ENCODE peak calls at places on chromosomes 7 and 10, in seven cellular contexts. One of them, this sample, is unnamed. For H3K27me3, the result is how much of the 10 kb centered on the place peaks cover.

GRCh38 chr7:91503934-91504575 is 239.8 kb downstream of the FZD1 start:
- DNase-seq in IMR-90: no peak
- DNase-seq in ascending aorta: no peak
- DNase-seq in right lobe of liver: no peak
- DNase-seq in cardiac muscle cell: peak
- DNase-seq in ovary: no peak
- DNase-seq in K562: no peak
- DNase-seq in this sample: no peak

GRCh38 chr7:79615466-79615865 is 162.0 kb upstream of the MAGI2 start:
- DNase-seq in IMR-90: peak
- DNase-seq in ascending aorta: no peak
- DNase-seq in right lobe of liver: no peak
- DNase-seq in cardiac muscle cell: peak
- DNase-seq in ovary: no peak
- DNase-seq in K562: no peak
- DNase-seq in this sample: no peak

GRCh38 chr10:14146005-14146404 is 184.7 kb downstream of the FRMD4A start:
- DNase-seq in IMR-90: peak
- DNase-seq in ascending aorta: no peak
- DNase-seq in right lobe of liver: no peak
- DNase-seq in cardiac muscle cell: peak
- DNase-seq in ovary: no peak
- DNase-seq in K562: no peak
- DNase-seq in this sample: no peak

GRCh38 chr10:84181631-84182030 is 8.0 kb downstream of the GPR15LG start:
- DNase-seq in IMR-90: no peak
- DNase-seq in ascending aorta: no peak
- DNase-seq in right lobe of liver: no peak
- DNase-seq in cardiac muscle cell: no peak
- DNase-seq in ovary: no peak
- DNase-seq in K562: no peak
- DNase-seq in this sample: no peak

GRCh38 chr10:58360412-58361004 is 24.7 kb upstream of the TFAM start:
- DNase-seq in IMR-90: no peak
- DNase-seq in ascending aorta: no peak
- DNase-seq in right lobe of liver: no peak
- DNase-seq in cardiac muscle cell: no peak
- DNase-seq in ovary: no peak
- DNase-seq in K562: no peak
- DNase-seq in this sample: no peak

GRCh38 chr10:113073549-113074189 is 123.6 kb downstream of the TCF7L2 start:
- DNase-seq in IMR-90: peak
- DNase-seq in ascending aorta: peak
- DNase-seq in right lobe of liver: peak
- DNase-seq in cardiac muscle cell: peak
- DNase-seq in ovary: peak
- DNase-seq in K562: peak
- DNase-seq in this sample: peak

GRCh38 chr10:60433684-60434083 is 44.0 kb upstream of the ANK3 start:
- DNase-seq in IMR-90: peak
- DNase-seq in ascending aorta: no peak
- DNase-seq in right lobe of liver: no peak
- DNase-seq in cardiac muscle cell: peak
- DNase-seq in ovary: no peak
- DNase-seq in K562: no peak
- DNase-seq in this sample: no peak

GRCh38 chr7:158274404-158274811 is 313.2 kb downstream of the PTPRN2 start:
- DNase-seq in IMR-90: no peak
- DNase-seq in ascending aorta: peak
- DNase-seq in right lobe of liver: peak
- DNase-seq in cardiac muscle cell: no peak
- DNase-seq in ovary: no peak
- DNase-seq in K562: no peak
- DNase-seq in this sample: no peak

GRCh38 chr7:30799206-30799975 is 28.2 kb downstream of the MINDY4 start:
- DNase-seq in IMR-90: peak
- DNase-seq in ascending aorta: peak
- DNase-seq in right lobe of liver: no peak
- DNase-seq in cardiac muscle cell: peak
- DNase-seq in ovary: no peak
- DNase-seq in K562: no peak
- DNase-seq in this sample: peak

GRCh38 chr7:93218997-93219827 is 7.1 kb downstream of the HEPACAM2 start:
- DNase-seq in IMR-90: no peak
- DNase-seq in ascending aorta: no peak
- DNase-seq in right lobe of liver: no peak
- DNase-seq in cardiac muscle cell: no peak
- DNase-seq in ovary: no peak
- DNase-seq in K562: peak
- DNase-seq in this sample: no peak

GRCh38 chr10:72740526-72740925 is 48.6 kb downstream of the MCU start:
- DNase-seq in IMR-90: peak
- DNase-seq in ascending aorta: no peak
- DNase-seq in right lobe of liver: no peak
- DNase-seq in cardiac muscle cell: peak
- DNase-seq in ovary: no peak
- DNase-seq in K562: peak
- DNase-seq in this sample: no peak

GRCh38 chr10:30241422-30242110 is 107.5 kb downstream of the MTPAP start:
- DNase-seq in IMR-90: no peak
- DNase-seq in ascending aorta: no peak
- DNase-seq in right lobe of liver: no peak
- DNase-seq in cardiac muscle cell: no peak
- DNase-seq in ovary: no peak
- DNase-seq in K562: no peak
- DNase-seq in this sample: no peak

GRCh38 chr7:94687810-94688209 is 31.9 kb upstream of the SGCE start:
- DNase-seq in IMR-90: peak
- DNase-seq in ascending aorta: no peak
- DNase-seq in right lobe of liver: no peak
- DNase-seq in cardiac muscle cell: peak
- DNase-seq in ovary: no peak
- DNase-seq in K562: no peak
- DNase-seq in this sample: no peak

GRCh38 chr7:158164101-158165095 is 423.2 kb downstream of the PTPRN2 start:
- DNase-seq in IMR-90: no peak
- DNase-seq in ascending aorta: no peak
- DNase-seq in right lobe of liver: no peak
- DNase-seq in cardiac muscle cell: no peak
- DNase-seq in ovary: no peak
- DNase-seq in K562: no peak
- DNase-seq in this sample: no peak

DNA sequence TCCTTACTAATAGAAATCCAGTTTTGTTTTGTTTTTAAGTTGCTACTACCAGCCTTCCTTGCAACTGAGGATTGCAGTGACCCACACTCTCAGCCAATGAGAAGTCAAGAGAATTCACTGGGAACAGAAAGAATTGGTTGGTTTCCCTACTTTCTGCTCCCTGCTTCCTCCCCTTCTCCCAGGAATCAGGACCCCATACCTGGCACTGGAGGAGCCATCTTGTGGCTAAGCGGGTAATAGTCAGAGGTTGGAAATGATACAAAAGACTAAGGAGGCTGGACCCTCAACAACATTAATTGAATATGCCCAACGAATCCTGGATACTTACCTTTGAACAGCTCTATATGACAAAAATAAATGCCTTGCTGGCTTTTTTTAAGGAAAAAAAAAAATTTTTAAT is 6.3 kb downstream of the TMEM176A start:
- DNase-seq in IMR-90: no peak
- DNase-seq in ascending aorta: no peak
- DNase-seq in right lobe of liver: no peak
- DNase-seq in cardiac muscle cell: no peak
- DNase-seq in ovary: no peak
- DNase-seq in K562: no peak
- DNase-seq in this sample: no peak
- TF ChIP-seq CTCF in IMR-90: no peak
- TF ChIP-seq CTCF in ascending aorta: no peak
- TF ChIP-seq CTCF in right lobe of liver: no peak
- TF ChIP-seq CTCF in cardiac muscle cell: no peak
- TF ChIP-seq CTCF in ovary: no peak
- TF ChIP-seq CTCF in K562: peak
- TF ChIP-seq CTCF in this sample: no peak

GRCh38 chr10:69346776-69347175 is 68.5 kb downstream of the HK1 start:
- DNase-seq in IMR-90: no peak
- DNase-seq in ascending aorta: no peak
- DNase-seq in right lobe of liver: no peak
- DNase-seq in cardiac muscle cell: no peak
- DNase-seq in ovary: no peak
- DNase-seq in K562: no peak
- DNase-seq in this sample: no peak

GRCh38 chr10:69345890-69346474 is 67.7 kb downstream of the HK1 start:
- DNase-seq in IMR-90: no peak
- DNase-seq in ascending aorta: no peak
- DNase-seq in right lobe of liver: no peak
- DNase-seq in cardiac muscle cell: no peak
- DNase-seq in ovary: no peak
- DNase-seq in K562: no peak
- DNase-seq in this sample: no peak

GRCh38 chr10:69344591-69345244 is 66.4 kb downstream of the HK1 start:
- DNase-seq in IMR-90: no peak
- DNase-seq in ascending aorta: no peak
- DNase-seq in right lobe of liver: no peak
- DNase-seq in cardiac muscle cell: no peak
- DNase-seq in ovary: no peak
- DNase-seq in K562: peak
- DNase-seq in this sample: no peak

GRCh38 chr10:69343905-69344304 is 65.6 kb downstream of the HK1 start:
- DNase-seq in IMR-90: no peak
- DNase-seq in ascending aorta: no peak
- DNase-seq in right lobe of liver: no peak
- DNase-seq in cardiac muscle cell: no peak
- DNase-seq in ovary: no peak
- DNase-seq in K562: no peak
- DNase-seq in this sample: no peak

GRCh38 chr10:69345402-69345801 is 67.1 kb downstream of the HK1 start:
- DNase-seq in IMR-90: no peak
- DNase-seq in ascending aorta: no peak
- DNase-seq in right lobe of liver: no peak
- DNase-seq in cardiac muscle cell: no peak
- DNase-seq in ovary: no peak
- DNase-seq in K562: no peak
- DNase-seq in this sample: no peak
- H3K4me3 ChIP-seq in IMR-90: no peak
- H3K4me3 ChIP-seq in ascending aorta: no peak
- H3K4me3 ChIP-seq in right lobe of liver: no peak
- H3K4me3 ChIP-seq in cardiac muscle cell: no peak
- H3K4me3 ChIP-seq in ovary: no peak
- H3K4me3 ChIP-seq in K562: no peak
- H3K4me3 ChIP-seq in this sample: no peak

GRCh38 chr7:19105546-19105945 is 11.9 kb downstream of the TWIST1 start:
- DNase-seq in IMR-90: no peak
- DNase-seq in ascending aorta: no peak
- DNase-seq in right lobe of liver: no peak
- DNase-seq in cardiac muscle cell: no peak
- DNase-seq in ovary: no peak
- DNase-seq in K562: no peak
- DNase-seq in this sample: no peak

GRCh38 chr7:19107392-19108147 is 9.9 kb downstream of the TWIST1 start:
- DNase-seq in IMR-90: peak
- DNase-seq in ascending aorta: peak
- DNase-seq in right lobe of liver: no peak
- DNase-seq in cardiac muscle cell: peak
- DNase-seq in ovary: peak
- DNase-seq in K562: no peak
- DNase-seq in this sample: no peak

GRCh38 chr7:19106308-19107141 is 10.9 kb downstream of the TWIST1 start:
- DNase-seq in IMR-90: no peak
- DNase-seq in ascending aorta: no peak
- DNase-seq in right lobe of liver: no peak
- DNase-seq in cardiac muscle cell: peak
- DNase-seq in ovary: peak
- DNase-seq in K562: peak
- DNase-seq in this sample: no peak

GRCh38 chr7:19108985-19109946 is 8.2 kb downstream of the TWIST1 start:
- DNase-seq in IMR-90: no peak
- DNase-seq in ascending aorta: no peak
- DNase-seq in right lobe of liver: no peak
- DNase-seq in cardiac muscle cell: no peak
- DNase-seq in ovary: no peak
- DNase-seq in K562: no peak
- DNase-seq in this sample: no peak

GRCh38 chr7:19107142-19107391 is 10.4 kb downstream of the TWIST1 start:
- DNase-seq in IMR-90: no peak
- DNase-seq in ascending aorta: no peak
- DNase-seq in right lobe of liver: no peak
- DNase-seq in cardiac muscle cell: no peak
- DNase-seq in ovary: no peak
- DNase-seq in K562: no peak
- DNase-seq in this sample: no peak
- H3K27me3 ChIP-seq in IMR-90: under half
- H3K27me3 ChIP-seq in ascending aorta: under half
- H3K27me3 ChIP-seq in right lobe of liver: under half
- H3K27me3 ChIP-seq in cardiac muscle cell: under half
- H3K27me3 ChIP-seq in ovary: under half
- H3K27me3 ChIP-seq in K562: under half
- H3K27me3 ChIP-seq in this sample: under half

GRCh38 chr7:84136809-84137208 is 57.8 kb downstream of the SEMA3A start:
- DNase-seq in IMR-90: no peak
- DNase-seq in ascending aorta: no peak
- DNase-seq in right lobe of liver: no peak
- DNase-seq in cardiac muscle cell: no peak
- DNase-seq in ovary: no peak
- DNase-seq in K562: no peak
- DNase-seq in this sample: no peak

GRCh38 chr7:84136336-84136735 is 58.3 kb downstream of the SEMA3A start:
- DNase-seq in IMR-90: no peak
- DNase-seq in ascending aorta: no peak
- DNase-seq in right lobe of liver: no peak
- DNase-seq in cardiac muscle cell: no peak
- DNase-seq in ovary: no peak
- DNase-seq in K562: no peak
- DNase-seq in this sample: no peak

GRCh38 chr7:84139986-84140729 is 54.4 kb downstream of the SEMA3A start:
- DNase-seq in IMR-90: peak
- DNase-seq in ascending aorta: no peak
- DNase-seq in right lobe of liver: no peak
- DNase-seq in cardiac muscle cell: no peak
- DNase-seq in ovary: no peak
- DNase-seq in K562: no peak
- DNase-seq in this sample: no peak

GRCh38 chr7:84134169-84134568 is 60.4 kb downstream of the SEMA3A start:
- DNase-seq in IMR-90: no peak
- DNase-seq in ascending aorta: no peak
- DNase-seq in right lobe of liver: no peak
- DNase-seq in cardiac muscle cell: no peak
- DNase-seq in ovary: no peak
- DNase-seq in K562: no peak
- DNase-seq in this sample: no peak

GRCh38 chr7:84137812-84138211 is 56.8 kb downstream of the SEMA3A start:
- DNase-seq in IMR-90: peak
- DNase-seq in ascending aorta: no peak
- DNase-seq in right lobe of liver: no peak
- DNase-seq in cardiac muscle cell: no peak
- DNase-seq in ovary: no peak
- DNase-seq in K562: no peak
- DNase-seq in this sample: no peak
- TF ChIP-seq CTCF in IMR-90: no peak
- TF ChIP-seq CTCF in ascending aorta: no peak
- TF ChIP-seq CTCF in right lobe of liver: no peak
- TF ChIP-seq CTCF in cardiac muscle cell: no peak
- TF ChIP-seq CTCF in ovary: no peak
- TF ChIP-seq CTCF in K562: no peak
- TF ChIP-seq CTCF in this sample: no peak